ENCODE peak calls at places on chromosome 7, in eight cellular contexts. O is SHP77 treated with DMSO at 0.1 percent for 48 hours, W is GM23248, K is astrocyte of the spinal cord, C is sigmoid colon, M is NCI-H2081, L is nephron progenitor cell, E is Calu3. N is an unnamed sample.
A peak's percentile ranks its signal among the peaks of the same experiment; 100 is the strongest.

GRCh38 chr7:1531263-1531978 is 919 bp downstream of the MAFK start:
- DNase-seq in L (peak; percentile 48), M (no peak), W (peak; percentile 55), E (no peak), K (peak; percentile 42), O (no peak), C (peak; percentile 79), N (no peak)

GRCh38 chr7:104848386-104848990 is 165.5 kb upstream of the KMT2E start:
- DNase-seq in K (peak; percentile 48), C (no peak), W (peak; percentile 30), L (peak; percentile 84), E (peak; percentile 51), M (peak; percentile 58), O (peak; percentile 45), N (peak; percentile 78)

GRCh38 chr7:28830831-28831230 is 127.3 kb downstream of the TRIL start:
- DNase-seq in K (peak; percentile 43), C (no peak), O (no peak), L (no peak), M (no peak), W (no peak), E (no peak), N (no peak)

GRCh38 chr7:152435384-152436278 is at the start of gene KMT2C:
- DNase-seq in M (peak; percentile 64), C (peak; percentile 79), E (peak; percentile 51), O (no peak), L (peak; percentile 64), W (peak; percentile 71), K (peak; percentile 40), N (peak; percentile 67)

GRCh38 chr7:27409776-27410175 is 167.2 kb downstream of the EVX1 start:
- DNase-seq in L (no peak), E (no peak), M (no peak), W (peak; percentile 6), O (no peak), K (no peak), C (no peak), N (no peak)

GRCh38 chr7:88455696-88456095 is 149.0 kb upstream of the STEAP4 start:
- DNase-seq in K (peak; percentile 3), L (no peak), E (no peak), W (peak; percentile 1), O (no peak), M (no peak), C (no peak), N (no peak)

GRCh38 chr7:132965951-132966350 is 115.9 kb downstream of the CHCHD3 start:
- DNase-seq in O (no peak), K (no peak), C (no peak), E (no peak), L (no peak), M (no peak), W (no peak), N (no peak)

GRCh38 chr7:74420006-74420405 is 33.7 kb upstream of the GTF2IRD1 start:
- DNase-seq in K (no peak), C (no peak), E (no peak), M (no peak), L (no peak), O (no peak), W (no peak), N (no peak)

GRCh38 chr7:29490094-29490607 is 73.5 kb upstream of the PRR15 start:
- DNase-seq in E (no peak), O (no peak), W (no peak), K (no peak), L (no peak), M (no peak), C (no peak), N (no peak)

GRCh38 chr7:27174077-27175004 is at the start of gene HOXA10:
- DNase-seq in C (peak; percentile 88), K (no peak), E (no peak), W (peak; percentile 73), L (peak; percentile 74), O (no peak), M (peak; percentile 54), N (peak; percentile 19)

GRCh38 chr7:99047526-99048077 is 96.3 kb downstream of the SMURF1 start:
- DNase-seq in C (no peak), E (no peak), W (no peak), O (no peak), M (no peak), L (no peak), K (no peak), N (no peak)

GRCh38 chr7:129969881-129970446 is 17.2 kb upstream of the UBE2H start:
- DNase-seq in K (peak; percentile 88), L (no peak), E (peak; percentile 91), M (no peak), O (no peak), W (peak; percentile 77), C (no peak), N (no peak)

GRCh38 chr7:27564881-27565482 is 97.7 kb downstream of the HIBADH start:
- DNase-seq in W (no peak), O (no peak), C (no peak), L (no peak), M (no peak), K (no peak), E (no peak), N (peak; percentile 20)

GRCh38 chr7:45576249-45576929 is 2.2 kb downstream of the ADCY1 start:
- DNase-seq in L (no peak), M (no peak), C (peak; percentile 37), O (no peak), E (no peak), K (no peak), W (no peak), N (no peak)

GRCh38 chr7:55573526-55573925 is 1.2 kb upstream of the VOPP1 start:
- DNase-seq in E (no peak), L (no peak), O (no peak), K (no peak), M (no peak), W (peak; percentile 48), C (no peak), N (no peak)

GRCh38 chr7:73941836-73942551 is 81.0 kb downstream of the TMEM270 start:
- DNase-seq in M (no peak), E (no peak), W (peak; percentile 80), O (no peak), C (no peak), L (no peak), K (peak; percentile 40), N (no peak)

GRCh38 chr7:37488163-37488759 is 39.6 kb upstream of the ELMO1 start:
- DNase-seq in C (no peak), E (no peak), K (peak; percentile 2), O (no peak), W (no peak), M (no peak), L (no peak), N (no peak)

GRCh38 chr7:8176370-8177081 is 85.4 kb downstream of the ICA1 start:
- DNase-seq in O (no peak), E (no peak), C (no peak), M (no peak), W (no peak), L (no peak), K (no peak), N (no peak)

GRCh38 chr7:28956608-28957063 is 1.5 kb downstream of the TRIL start:
- DNase-seq in O (no peak), K (peak; percentile 44), M (no peak), E (peak; percentile 91), C (peak; percentile 80), W (peak; percentile 60), L (peak; percentile 79), N (peak; percentile 84)

GRCh38 chr7:113120647-113121046 is 2.3 kb upstream of the SMIM30 start:
- DNase-seq in L (no peak), O (no peak), W (no peak), E (no peak), C (no peak), K (no peak), M (no peak), N (no peak)

GRCh38 chr7:80708007-80708594 is 69.7 kb downstream of the CD36 start:
- DNase-seq in W (no peak), C (no peak), L (no peak), E (no peak), O (no peak), M (no peak), K (no peak), N (no peak)

GRCh38 chr7:55065079-55065478 is 46.3 kb downstream of the EGFR start:
- DNase-seq in O (no peak), K (peak; percentile 96), L (no peak), E (peak; percentile 64), C (peak; percentile 90), W (peak; percentile 100), M (no peak), N (no peak)

GRCh38 chr7:70573202-70573810 is 558.6 kb upstream of the GALNT17 start:
- DNase-seq in W (no peak), M (peak; percentile 18), C (no peak), E (no peak), K (no peak), O (no peak), L (no peak), N (no peak)

GRCh38 chr7:150368884-150369739 is 490 bp downstream of the REPIN1 start:
- DNase-seq in C (peak; percentile 81), E (peak; percentile 63), L (peak; percentile 81), K (peak; percentile 63), O (no peak), W (peak; percentile 64), M (peak; percentile 52), N (peak; percentile 91)

GRCh38 chr7:157021893-157022680 is 11.6 kb upstream of the MNX1 start:
- DNase-seq in W (no peak), L (no peak), C (no peak), K (no peak), O (no peak), M (no peak), E (no peak), N (no peak)

GRCh38 chr7:125683156-125683555 is 753.5 kb upstream of the POT1 start:
- DNase-seq in C (no peak), K (no peak), E (no peak), M (no peak), O (no peak), L (no peak), W (no peak), N (no peak)

GRCh38 chr7:134892002-134892693 is 94.2 kb upstream of the AGBL3 start:
- DNase-seq in O (no peak), M (no peak), L (no peak), E (no peak), C (no peak), W (peak; percentile 65), K (peak; percentile 34), N (no peak)

GRCh38 chr7:91164948-91165845 is 99.0 kb upstream of the FZD1 start:
- DNase-seq in W (peak; percentile 93), O (no peak), K (peak; percentile 79), C (no peak), L (no peak), E (no peak), M (no peak), N (no peak)

GRCh38 chr7:1015631-1016121 is 28.7 kb upstream of the GPR146 start:
- DNase-seq in L (no peak), W (no peak), K (no peak), E (no peak), O (no peak), C (no peak), M (no peak), N (no peak)

GRCh38 chr7:47693161-47693740 is 111.3 kb upstream of the TNS3 start:
- DNase-seq in K (no peak), E (no peak), L (no peak), O (no peak), C (no peak), M (no peak), W (peak; percentile 71), N (no peak)

GRCh38 chr7:12670071-12670729 is 17.2 kb upstream of the ARL4A start:
- DNase-seq in O (no peak), E (no peak), M (no peak), L (no peak), K (peak; percentile 45), C (peak; percentile 68), W (peak; percentile 42), N (no peak)

GRCh38 chr7:44977956-44978355 is 859 bp downstream of the MYO1G start:
- DNase-seq in O (no peak), L (no peak), M (peak; percentile 55), K (no peak), C (peak; percentile 57), W (no peak), E (no peak), N (no peak)

N was measured in glutamatergic neuron.